ENCODE peak calls at places on chromosomes 6 and 20, in nine cellular contexts. A is EH, B is GF-D8, F is HTR-8/SVneo, O is psoas muscle, U is lung microvascular endothelial cell, G is cardiac fibroblast, D is T follicular helper cell, W is dermis microvascular lymphatic vessel endothelial cell. N is an unnamed sample.

GRCh38 chr6:3665608-3666007 is 85.9 kb downstream of the PXDC1 start:
- DNase-seq in A (no peak), B (no peak), F (no peak), O (no peak), U (no peak), G (no peak), D (no peak), W (no peak), N (no peak)

GRCh38 chr6:65170273-65170672 is 536.8 kb downstream of the EYS start:
- DNase-seq in A (no peak), B (no peak), F (no peak), O (no peak), U (no peak), G (no peak), D (no peak), W (no peak), N (no peak)

GRCh38 chr6:84752118-84752850 is 12.1 kb downstream of the TBX18 start:
- DNase-seq in A (peak), B (no peak), F (no peak), O (no peak), U (no peak), G (peak), D (no peak), W (no peak), N (no peak)

GRCh38 chr20:51182571-51182970 is 159.7 kb upstream of the KCNG1 start:
- DNase-seq in A (no peak), B (no peak), F (no peak), O (no peak), U (no peak), G (peak), D (no peak), W (no peak), N (no peak)

GRCh38 chr20:2631228-2631627 is 21.2 kb upstream of the NOP56 start:
- DNase-seq in A (peak), B (no peak), F (no peak), O (no peak), U (no peak), G (peak), D (no peak), W (no peak), N (no peak)

GRCh38 chr6:104855507-104855906 is 4.2 kb downstream of the HACE1 start:
- DNase-seq in A (peak), B (no peak), F (peak), O (no peak), U (no peak), G (peak), D (no peak), W (no peak), N (no peak)

GRCh38 chr6:167141667-167142432 is 15.9 kb downstream of the GPR31 start:
- DNase-seq in A (no peak), B (no peak), F (peak), O (no peak), U (peak), G (peak), D (peak), W (peak), N (no peak)

GRCh38 chr6:79832723-79833122 is 114.6 kb downstream of the ELOVL4 start:
- DNase-seq in A (no peak), B (no peak), F (no peak), O (no peak), U (no peak), G (no peak), D (no peak), W (no peak), N (no peak)

GRCh38 chr6:37524025-37524647 is 24.4 kb upstream of the CCDC167 start:
- DNase-seq in A (peak), B (no peak), F (peak), O (no peak), U (peak), G (peak), D (no peak), W (no peak), N (no peak)

GRCh38 chr6:157380779-157381561 is at the start of gene ZDHHC14:
- DNase-seq in A (peak), B (peak), F (peak), O (peak), U (peak), G (peak), D (peak), W (peak), N (peak)

GRCh38 chr20:50475879-50476292 is 34.3 kb upstream of the PTPN1 start:
- DNase-seq in A (peak), B (no peak), F (peak), O (no peak), U (peak), G (peak), D (no peak), W (no peak), N (no peak)

GRCh38 chr20:23298926-23299672 is 51.5 kb upstream of the NXT1 start:
- DNase-seq in A (no peak), B (no peak), F (no peak), O (no peak), U (no peak), G (peak), D (no peak), W (no peak), N (no peak)

GRCh38 chr20:24589381-24589780 is 120.0 kb downstream of the SYNDIG1 start:
- DNase-seq in A (no peak), B (no peak), F (no peak), O (no peak), U (no peak), G (no peak), D (no peak), W (no peak), N (no peak)

GRCh38 chr6:139017227-139017626 is 11.3 kb upstream of the ABRACL start:
- DNase-seq in A (no peak), B (no peak), F (no peak), O (no peak), U (no peak), G (no peak), D (no peak), W (no peak), N (no peak)

GRCh38 chr6:21479140-21479539 is 114.4 kb upstream of the SOX4 start:
- DNase-seq in A (peak), B (no peak), F (no peak), O (no peak), U (peak), G (peak), D (no peak), W (peak), N (no peak)

GRCh38 chr20:58546312-58546711 is 31.1 kb upstream of the APCDD1L start:
- DNase-seq in A (no peak), B (no peak), F (no peak), O (no peak), U (no peak), G (no peak), D (no peak), W (no peak), N (no peak)

GRCh38 chr6:7640607-7641577 is 50.9 kb downstream of the SNRNP48 start:
- DNase-seq in A (peak), B (no peak), F (peak), O (no peak), U (no peak), G (peak), D (no peak), W (no peak), N (no peak)

GRCh38 chr20:63291811-63292210 is 1.2 kb upstream of the COL20A1 start:
- DNase-seq in A (no peak), B (no peak), F (no peak), O (no peak), U (no peak), G (no peak), D (no peak), W (no peak), N (no peak)

GRCh38 chr6:22774129-22774528 is 204.8 kb downstream of the HDGFL1 start:
- DNase-seq in A (no peak), B (no peak), F (no peak), O (no peak), U (no peak), G (no peak), D (no peak), W (no peak), N (no peak)

GRCh38 chr6:1025821-1026220 is 286.1 kb upstream of the FOXQ1 start:
- DNase-seq in A (no peak), B (no peak), F (no peak), O (no peak), U (no peak), G (no peak), D (no peak), W (no peak), N (no peak)

GRCh38 chr6:143843689-143844405 is 709 bp downstream of the LTV1 start:
- DNase-seq in A (peak), B (peak), F (no peak), O (no peak), U (peak), G (peak), D (no peak), W (no peak), N (no peak)

GRCh38 chr20:235891-236290 is 8.8 kb downstream of the DEFB129 start:
- DNase-seq in A (peak), B (no peak), F (peak), O (no peak), U (peak), G (peak), D (no peak), W (no peak), N (no peak)

GRCh38 chr6:11654876-11655275 is 117.3 kb downstream of the TMEM170B start:
- DNase-seq in A (peak), B (no peak), F (no peak), O (no peak), U (no peak), G (peak), D (no peak), W (no peak), N (no peak)

GRCh38 chr6:136073216-136073615 is 176.9 kb downstream of the MTFR2 start:
- DNase-seq in A (peak), B (no peak), F (no peak), O (no peak), U (no peak), G (no peak), D (no peak), W (no peak), N (no peak)

GRCh38 chr20:20085812-20086211 is 33.5 kb downstream of the CFAP61 start:
- DNase-seq in A (no peak), B (no peak), F (no peak), O (peak), U (no peak), G (peak), D (no peak), W (no peak), N (no peak)

GRCh38 chr6:10030942-10031537 is 383.8 kb downstream of the TFAP2A start:
- DNase-seq in A (peak), B (no peak), F (peak), O (no peak), U (no peak), G (no peak), D (no peak), W (no peak), N (no peak)

GRCh38 chr6:11042025-11042749 is 1.9 kb downstream of the ELOVL2 start:
- DNase-seq in A (no peak), B (no peak), F (no peak), O (no peak), U (no peak), G (no peak), D (no peak), W (no peak), N (no peak)

GRCh38 chr20:5080384-5080877 is 39.3 kb downstream of the PCNA start:
- DNase-seq in A (peak), B (peak), F (no peak), O (peak), U (no peak), G (peak), D (no peak), W (no peak), N (no peak)